ENCODE peak calls at places on chromosomes 5 and 9, in four cellular contexts. O is SK-N-SH, X is IMR-90, E is GM12878. U is an unnamed sample.

GRCh38 chr9:13569706-13570423 is 290.4 kb upstream of the MPDZ start:
- DNase-seq in O (no peak), X (no peak), E (no peak), U (no peak)

GRCh38 chr5:91898865-91899264 is 515.7 kb upstream of the ARRDC3 start:
- DNase-seq in O (no peak), X (no peak), E (no peak), U (no peak)

GRCh38 chr5:51472472-51472871 is 89.2 kb downstream of the ISL1 start:
- DNase-seq in O (no peak), X (no peak), E (no peak), U (no peak)

GRCh38 chr5:158549306-158549705 is 550.4 kb downstream of the EBF1 start:
- DNase-seq in O (no peak), X (peak), E (no peak), U (no peak)

GRCh38 chr5:77172713-77173328 is 37.7 kb upstream of the PDE8B start:
- DNase-seq in O (no peak), X (no peak), E (no peak), U (no peak)

GRCh38 chr9:124694394-124695279 is 76.5 kb downstream of the NR6A1 start:
- DNase-seq in O (no peak), X (no peak), E (no peak), U (no peak)

GRCh38 chr9:12503606-12504122 is 189.5 kb upstream of the TYRP1 start:
- DNase-seq in O (no peak), X (no peak), E (no peak), U (no peak)

GRCh38 chr5:14995229-14995628 is 123.7 kb upstream of the ANKH start:
- DNase-seq in O (no peak), X (peak), E (no peak), U (no peak)

GRCh38 chr5:65721050-65721774 is 697 bp downstream of the SGTB start:
- DNase-seq in O (peak), X (peak), E (no peak), U (peak)

GRCh38 chr5:81909677-81910076 is 62.1 kb upstream of the ATG10 start:
- DNase-seq in O (no peak), X (no peak), E (peak), U (no peak)

GRCh38 chr9:36867672-36868471 is 166.2 kb downstream of the PAX5 start:
- DNase-seq in O (no peak), X (no peak), E (no peak), U (no peak)

GRCh38 chr5:137856201-137856600 is 11.5 kb upstream of the MYOT start:
- DNase-seq in O (no peak), X (no peak), E (no peak), U (no peak)

GRCh38 chr5:147084702-147085101 is 150.1 kb upstream of the STK32A start:
- DNase-seq in O (no peak), X (no peak), E (no peak), U (no peak)

GRCh38 chr9:4591123-4591500 is 71.0 kb upstream of the PLPP6 start:
- DNase-seq in O (no peak), X (no peak), E (no peak), U (no peak)

GRCh38 chr5:175893466-175893865 is 22.1 kb downstream of the CPLX2 start:
- DNase-seq in O (peak), X (no peak), E (no peak), U (no peak)

GRCh38 chr5:111667128-111667756 is 89.8 kb downstream of the NREP start:
- DNase-seq in O (no peak), X (no peak), E (peak), U (no peak)

GRCh38 chr5:125492977-125493376 is 746.5 kb upstream of the ZNF608 start:
- DNase-seq in O (no peak), X (no peak), E (no peak), U (no peak)

GRCh38 chr5:157342822-157343402 is 77.0 kb downstream of the CYFIP2 start:
- DNase-seq in O (peak), X (no peak), E (no peak), U (peak)

GRCh38 chr9:11871832-11872231 is 821.4 kb upstream of the TYRP1 start:
- DNase-seq in O (no peak), X (no peak), E (no peak), U (no peak)

GRCh38 chr9:114614373-114614772 is 3.3 kb downstream of the TMEM268 start:
- DNase-seq in O (peak), X (no peak), E (no peak), U (no peak)

GRCh38 chr5:160480652-160481051 is 59.0 kb downstream of the PTTG1 start:
- DNase-seq in O (no peak), X (no peak), E (no peak), U (no peak)

GRCh38 chr5:117943521-117943920 is 1044.8 kb downstream of the DTWD2 start:
- DNase-seq in O (no peak), X (no peak), E (no peak), U (no peak)

GRCh38 chr5:138831703-138832102 is 43.4 kb downstream of the LRRTM2 start:
- DNase-seq in O (no peak), X (peak), E (no peak), U (no peak)

GRCh38 chr5:174323878-174324281 is 278.4 kb downstream of the NSG2 start:
- DNase-seq in O (peak), X (peak), E (no peak), U (peak)

GRCh38 chr5:153209687-153210086 is 280.8 kb upstream of the GRIA1 start:
- DNase-seq in O (no peak), X (no peak), E (no peak), U (no peak)

GRCh38 chr5:75588666-75589065 is 22.6 kb upstream of the ANKDD1B start:
- DNase-seq in O (no peak), X (no peak), E (no peak), U (no peak)

GRCh38 chr5:117246386-117246785 is 671.8 kb upstream of the SEMA6A start:
- DNase-seq in O (no peak), X (no peak), E (no peak), U (no peak)

GRCh38 chr9:114149765-114150340 is 5.5 kb upstream of the COL27A1 start:
- DNase-seq in O (no peak), X (no peak), E (no peak), U (no peak)

GRCh38 chr5:1719860-1720259 is 79.8 kb downstream of the MRPL36 start:
- DNase-seq in O (no peak), X (no peak), E (no peak), U (no peak)

GRCh38 chr9:9764821-9765220 is 848.0 kb downstream of the PTPRD start:
- DNase-seq in O (peak), X (no peak), E (no peak), U (no peak)

GRCh38 chr5:180521591-180521990 is 27.4 kb downstream of the CNOT6 start:
- DNase-seq in O (no peak), X (no peak), E (no peak), U (no peak)

GRCh38 chr9:132005896-132006295 is 73.8 kb downstream of the MED27 start:
- DNase-seq in O (no peak), X (peak), E (no peak), U (no peak)

GRCh38 chr5:32030226-32030625 is 143.9 kb downstream of the GOLPH3 start:
- DNase-seq in O (no peak), X (no peak), E (no peak), U (no peak)

GRCh38 chr5:134626369-134627014 is 6.1 kb downstream of the SAR1B start:
- DNase-seq in O (no peak), X (peak), E (no peak), U (no peak)

DNA sequence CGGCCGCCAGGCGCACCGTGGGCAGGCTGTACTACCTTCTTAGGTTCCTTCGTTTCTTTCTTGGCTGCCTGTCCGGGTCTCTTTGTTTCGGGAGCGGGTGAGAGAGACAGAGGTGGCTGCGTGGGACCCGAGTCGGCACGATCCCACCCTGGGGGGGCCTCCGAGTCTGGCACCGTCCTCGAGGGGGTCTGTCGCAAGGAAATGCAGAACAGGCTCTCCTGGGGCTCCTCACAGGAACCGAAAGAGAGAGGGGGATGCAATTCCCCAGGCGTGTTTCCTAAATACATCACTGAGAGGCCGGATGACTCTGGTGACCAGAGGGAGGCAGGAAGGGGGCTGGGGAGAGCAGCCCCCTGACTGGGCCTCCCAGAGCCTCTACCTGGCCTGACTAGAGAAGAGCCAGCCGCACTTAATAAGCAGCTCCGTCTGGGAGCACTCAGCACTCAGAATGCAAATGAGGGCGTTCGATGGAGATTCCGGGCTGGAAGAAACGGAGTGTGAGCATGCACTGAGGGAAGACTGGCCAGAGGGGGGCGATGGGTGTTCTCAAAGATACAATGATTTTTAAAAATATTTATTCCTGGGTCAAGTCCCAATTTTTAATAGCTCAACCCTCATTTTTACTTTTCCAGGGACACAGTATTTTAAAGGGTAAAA is 11.7 kb upstream of the INPP5E start:
- DNase-seq in O (no peak), X (no peak), E (no peak), U (no peak)
- TF ChIP-seq MXI1 in O (no peak), X (no peak), E (no peak), U (no peak)

GRCh38 chr5:112757468-112758208 is 20.0 kb downstream of the APC start:
- DNase-seq in O (peak), X (peak), E (peak), U (no peak)
- TF ChIP-seq MXI1 in O (no peak), X (no peak), E (no peak), U (no peak)

GRCh38 chr5:140611020-140611521 is 21.9 kb downstream of the CD14 start:
- DNase-seq in O (no peak), X (peak), E (no peak), U (peak)

GRCh38 chr5:140608730-140609520 is 24.1 kb downstream of the CD14 start:
- DNase-seq in O (no peak), X (no peak), E (no peak), U (no peak)

GRCh38 chr5:140605879-140606278 is 27.1 kb downstream of the CD14 start:
- DNase-seq in O (no peak), X (no peak), E (no peak), U (no peak)

GRCh38 chr5:140603739-140604138 is 29.2 kb downstream of the CD14 start:
- DNase-seq in O (no peak), X (no peak), E (no peak), U (no peak)

GRCh38 chr5:140607031-140607430 is 25.9 kb downstream of the CD14 start:
- DNase-seq in O (no peak), X (no peak), E (no peak), U (no peak)
- TF ChIP-seq MXI1 in O (no peak), X (no peak), E (no peak), U (no peak)

DNA sequence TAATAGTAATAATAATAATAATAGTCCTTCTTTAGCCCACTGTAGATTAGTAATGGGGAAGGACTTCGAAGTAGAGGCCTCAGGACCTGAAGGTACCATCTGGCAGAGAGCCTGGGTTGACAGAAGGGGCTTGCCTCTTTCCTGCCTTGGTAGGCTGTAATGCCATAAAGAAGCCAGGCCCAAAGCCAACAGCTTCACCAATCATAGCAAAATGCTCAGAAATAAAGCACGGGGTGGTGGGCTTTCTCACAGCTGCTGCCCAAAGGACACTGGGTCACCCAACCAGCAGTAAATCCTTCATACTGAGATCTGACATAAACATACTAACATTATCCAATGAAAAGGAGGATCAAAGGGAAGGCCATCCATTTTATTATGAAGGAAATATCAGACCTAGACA is 70.7 kb downstream of the SUSD1 start:
- DNase-seq in O (no peak), X (no peak), E (no peak), U (no peak)
- TF ChIP-seq MXI1 in O (no peak), X (no peak), E (no peak), U (no peak)

U was measured in K562.